ENCODE peak calls at places on chromosomes 13 and 19, in nine cellular contexts. Q is sigmoid colon, S is Panc1, I is prostate gland, N is endothelial cell of umbilical vein, D is SK-N-SH, C is transverse colon, J is H1, K is breast epithelium. F is an unnamed sample.

GRCh38 chr19:32652893-32653625 is 21.9 kb downstream of the ANKRD27 start:
- DNase-seq in Q (peak; percentile 85), S (no peak), I (peak; percentile 16), N (peak; percentile 53), D (peak; percentile 50), C (peak; percentile 66), J (no peak), K (peak; percentile 70), F (peak; percentile 56)

GRCh38 chr19:16062789-16063188 is 13.5 kb upstream of the TPM4 start:
- DNase-seq in Q (no peak), S (no peak), I (no peak), N (peak; percentile 45), D (peak; percentile 73), C (peak; percentile 78), J (no peak), K (no peak), F (no peak)

GRCh38 chr13:75830842-75831241 is 194.7 kb downstream of the LMO7 start:
- DNase-seq in Q (no peak), S (no peak), I (no peak), N (no peak), D (no peak), C (no peak), J (no peak), K (no peak), F (no peak)

GRCh38 chr13:99908129-99908805 is 63.3 kb downstream of the ZIC5 start:
- DNase-seq in Q (no peak), S (no peak), I (no peak), N (no peak), D (no peak), C (no peak), J (no peak), K (no peak), F (no peak)

GRCh38 chr19:27929399-27929798 is 1283.6 kb downstream of the UQCRFS1 start:
- DNase-seq in Q (no peak), S (no peak), I (no peak), N (no peak), D (no peak), C (no peak), J (no peak), K (no peak), F (no peak)

GRCh38 chr19:4556574-4557185 is 2.8 kb downstream of the SEMA6B start:
- DNase-seq in Q (no peak), S (no peak), I (no peak), N (peak; percentile 43), D (peak; percentile 98), C (peak; percentile 49), J (no peak), K (no peak), F (no peak)

GRCh38 chr13:22468055-22468454 is 712.7 kb upstream of the SGCG start:
- DNase-seq in Q (no peak), S (no peak), I (no peak), N (no peak), D (no peak), C (no peak), J (no peak), K (no peak), F (no peak)

GRCh38 chr13:50052478-50052877 is 37.2 kb downstream of the KCNRG start:
- DNase-seq in Q (no peak), S (no peak), I (no peak), N (no peak), D (no peak), C (no peak), J (no peak), K (no peak), F (no peak)

GRCh38 chr19:57620673-57621348 is 6.8 kb downstream of the ZNF134 start:
- DNase-seq in Q (no peak), S (no peak), I (no peak), N (peak; percentile 7), D (no peak), C (no peak), J (no peak), K (no peak), F (no peak)

DNA sequence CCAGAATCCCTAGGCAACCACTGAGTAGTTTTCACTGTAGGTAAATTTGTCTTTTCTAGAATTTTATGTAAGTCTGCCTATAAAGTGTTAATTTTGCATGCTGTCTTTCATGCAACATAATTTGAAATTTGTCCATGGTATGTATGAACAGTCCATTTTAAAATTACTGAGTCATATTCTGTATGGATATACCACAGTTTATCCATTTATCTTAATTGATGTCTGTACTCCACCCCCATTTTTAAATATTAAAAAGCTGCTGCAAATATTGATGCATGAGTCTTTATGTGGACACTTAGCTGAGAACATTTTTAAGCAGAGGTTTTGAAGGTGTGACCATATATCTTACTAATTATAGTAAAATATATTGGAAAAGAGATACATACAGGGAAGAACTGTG is 9.0 kb downstream of the ZNF134 start:
- DNase-seq in Q (no peak), S (no peak), I (no peak), N (no peak), D (no peak), C (no peak), J (no peak), K (no peak), F (no peak)
- H3K9me3 ChIP-seq in Q (peaks cover 72% of the 10 kb centered on the region), S (peaks cover 68% of the 10 kb centered on the region), I (peaks cover 14% of the 10 kb centered on the region), N (peaks cover 26% of the 10 kb centered on the region), D (peaks cover 30% of the 10 kb centered on the region), C (peaks cover 86% of the 10 kb centered on the region), J (peaks cover 52% of the 10 kb centered on the region), K (peaks cover 99% of the 10 kb centered on the region), F (peaks cover 91% of the 10 kb centered on the region)

DNA sequence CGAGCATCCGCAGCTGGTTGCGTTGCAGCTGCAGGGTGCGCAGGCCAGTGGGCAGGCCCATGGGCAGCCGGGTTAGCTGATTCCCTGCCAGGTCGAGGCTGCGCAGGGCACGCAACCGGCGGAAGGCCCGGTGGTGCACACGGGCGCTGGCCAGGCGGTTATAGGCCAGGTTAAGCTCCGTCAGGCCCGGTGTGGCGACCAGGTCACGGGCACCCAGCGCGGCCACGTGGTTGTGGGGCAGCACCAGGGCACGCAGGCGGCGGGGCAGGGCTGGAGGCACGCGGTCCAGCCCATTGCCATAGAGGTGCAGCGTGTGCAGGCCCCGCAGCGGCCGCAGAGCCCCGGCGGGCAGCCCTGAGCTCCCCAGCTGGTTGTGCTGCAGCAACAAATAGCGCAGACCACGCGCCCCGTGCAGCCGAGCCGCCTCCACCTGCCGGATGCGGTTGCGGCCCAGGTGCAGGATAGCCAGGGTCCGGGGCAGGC is 5.3 kb downstream of the PODNL1 start:
- DNase-seq in Q (no peak), S (no peak), I (no peak), N (no peak), D (peak; percentile 18), C (no peak), J (no peak), K (no peak), F (no peak)
- TF ChIP-seq POLR2AphosphoS5 in Q (no peak), S (no peak), I (no peak), N (no peak), D (no peak), C (no peak), J (no peak), K (no peak), F (no peak)

GRCh38 chr13:64083396-64083795 is 2667.7 kb upstream of the PCDH20 start:
- DNase-seq in Q (no peak), S (no peak), I (no peak), N (no peak), D (no peak), C (no peak), J (no peak), K (no peak), F (no peak)

GRCh38 chr13:64083811-64084210 is 2668.2 kb upstream of the PCDH20 start:
- DNase-seq in Q (no peak), S (no peak), I (no peak), N (no peak), D (no peak), C (no peak), J (no peak), K (no peak), F (no peak)

GRCh38 chr13:64088491-64088890 is 2672.8 kb upstream of the PCDH20 start:
- DNase-seq in Q (no peak), S (no peak), I (no peak), N (no peak), D (no peak), C (no peak), J (no peak), K (no peak), F (no peak)

GRCh38 chr13:64090311-64090710 is 2674.7 kb upstream of the PCDH20 start:
- DNase-seq in Q (no peak), S (no peak), I (no peak), N (no peak), D (no peak), C (no peak), J (no peak), K (no peak), F (no peak)

GRCh38 chr13:64087624-64088023 is 2672.0 kb upstream of the PCDH20 start:
- DNase-seq in Q (no peak), S (no peak), I (no peak), N (no peak), D (no peak), C (no peak), J (no peak), K (no peak), F (no peak)
- H3K9me3 ChIP-seq in Q (no peaks in the 10 kb centered on the region), S (no peaks in the 10 kb centered on the region), I (no peaks in the 10 kb centered on the region), N (no peaks in the 10 kb centered on the region), D (no peaks in the 10 kb centered on the region), C (no peaks in the 10 kb centered on the region), J (no peaks in the 10 kb centered on the region), K (no peaks in the 10 kb centered on the region), F (no peaks in the 10 kb centered on the region)

GRCh38 chr19:45074744-45075143 is 1.5 kb downstream of the ZNF296 start:
- DNase-seq in Q (no peak), S (no peak), I (no peak), N (no peak), D (no peak), C (no peak), J (no peak), K (no peak), F (no peak)

GRCh38 chr19:45078390-45079062 is 534 bp upstream of the GEMIN7 start:
- DNase-seq in Q (no peak), S (no peak), I (no peak), N (no peak), D (no peak), C (no peak), J (no peak), K (no peak), F (no peak)

GRCh38 chr19:45076851-45077730 is 813 bp upstream of the ZNF296 start:
- DNase-seq in Q (no peak), S (no peak), I (no peak), N (no peak), D (no peak), C (peak; percentile 51), J (no peak), K (no peak), F (no peak)

GRCh38 chr19:45075215-45076028 is 856 bp downstream of the ZNF296 start:
- DNase-seq in Q (peak; percentile 78), S (no peak), I (peak; percentile 63), N (peak; percentile 10), D (no peak), C (peak; percentile 92), J (no peak), K (peak; percentile 83), F (peak; percentile 97)

DNA sequence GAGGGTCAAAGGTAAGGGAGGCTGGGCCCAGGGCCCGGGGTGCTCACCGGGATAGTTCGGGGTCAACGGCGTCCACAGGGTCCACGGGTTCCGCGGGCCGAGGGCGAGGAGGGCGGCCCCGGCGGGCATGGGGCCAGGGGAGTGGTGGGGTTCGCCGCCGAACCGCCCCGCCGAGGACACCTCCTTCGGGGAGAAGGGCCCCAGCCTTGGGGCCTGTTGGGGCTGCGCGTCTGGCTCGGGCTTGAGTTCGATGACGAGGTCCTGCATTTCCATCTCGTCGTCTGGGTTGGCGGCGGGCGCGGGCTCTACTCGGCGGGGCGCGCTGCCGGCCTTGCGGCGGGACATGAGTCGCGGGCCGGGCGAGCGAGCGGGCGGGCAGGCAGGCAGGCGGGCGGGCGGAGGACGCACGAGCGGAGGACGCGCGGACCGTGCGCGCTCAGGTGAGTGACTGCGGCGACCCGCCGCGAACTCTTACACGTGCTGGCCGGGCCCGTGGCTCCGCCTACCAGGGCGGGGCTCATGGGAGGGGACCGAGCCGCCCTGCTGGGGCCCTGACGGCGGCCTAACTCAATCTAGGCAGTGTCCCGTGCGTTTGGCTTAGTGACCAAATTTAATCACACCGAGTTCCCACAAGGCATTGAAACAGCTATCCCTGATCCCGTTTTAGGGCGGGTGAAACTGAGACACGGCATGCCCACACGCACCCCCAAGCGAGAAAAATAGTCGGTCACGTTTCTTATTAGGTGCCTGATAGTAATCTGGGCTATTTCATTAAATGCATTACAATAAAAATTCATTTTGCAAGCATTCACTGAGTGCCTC is at the start of gene ZNF296:
- DNase-seq in Q (peak; percentile 82), S (no peak), I (peak; percentile 79), N (peak; percentile 44), D (no peak), C (peak; percentile 93), J (no peak), K (peak; percentile 83), F (peak; percentile 97)
- TF ChIP-seq POLR2AphosphoS5 in Q (no peak), S (no peak), I (peak; percentile 75), N (peak; percentile 77), D (no peak), C (peak; percentile 82), J (peak; percentile 71), K (no peak), F (peak; percentile 76)

F was measured in upper lobe of left lung.